ENCODE peak calls at places on chromosomes 2 and 18, in eight cellular contexts. C is T-helper 1 cell; T is CD4-positive, alpha-beta T cell; G is naive thymus-derived CD8-positive, alpha-beta T cell; U is stimulated activated CD4-positive, alpha-beta T cell treated with anti-CD3 and anti-CD28 coated beads, Interleukin-15, amount 100 ng/mL, for 1 hour; N is myocyte; Z is stomach; M is D341Med. I is an unnamed sample.

GRCh38 chr2:217707116-217707742 is 295.6 kb downstream of the TNS1 start:
- DNase-seq in C (no peak), T (no peak), G (no peak), U (no peak), N (no peak), Z (no peak), M (no peak), I (no peak)

GRCh38 chr2:172467382-172467781 is 40.0 kb downstream of the ITGA6 start:
- DNase-seq in C (no peak), T (no peak), G (no peak), U (no peak), N (no peak), Z (no peak), M (no peak), I (no peak)

GRCh38 chr2:66440011-66440542 is 5.2 kb downstream of the MEIS1 start:
- DNase-seq in C (no peak), T (no peak), G (no peak), U (no peak), N (no peak), Z (no peak), M (no peak), I (no peak)

GRCh38 chr2:186879312-186879711 is 30.3 kb upstream of the ZSWIM2 start:
- DNase-seq in C (no peak), T (no peak), G (no peak), U (no peak), N (no peak), Z (no peak), M (no peak), I (no peak)

GRCh38 chr2:80748576-80748975 is 444.0 kb upstream of the LRRTM1 start:
- DNase-seq in C (no peak), T (no peak), G (no peak), U (no peak), N (no peak), Z (no peak), M (no peak), I (no peak)

GRCh38 chr2:181680055-181680936 is at the start of gene NEUROD1:
- DNase-seq in C (no peak), T (no peak), G (no peak), U (no peak), N (peak), Z (no peak), M (peak), I (peak)

GRCh38 chr2:42223822-42224268 is 54.7 kb downstream of the EML4 start:
- DNase-seq in C (no peak), T (no peak), G (no peak), U (no peak), N (peak), Z (no peak), M (no peak), I (no peak)

GRCh38 chr18:6044773-6045172 is 149.5 kb upstream of the TMEM200C start:
- DNase-seq in C (no peak), T (no peak), G (no peak), U (no peak), N (no peak), Z (no peak), M (no peak), I (no peak)

GRCh38 chr18:48948112-48949050 is 2.4 kb downstream of the SMAD7 start:
- DNase-seq in C (no peak), T (peak), G (no peak), U (no peak), N (no peak), Z (peak), M (peak), I (peak)

GRCh38 chr2:172330060-172330671 is 97.2 kb upstream of the ITGA6 start:
- DNase-seq in C (no peak), T (no peak), G (no peak), U (no peak), N (peak), Z (no peak), M (no peak), I (peak)

GRCh38 chr2:170492010-170492409 is 223.1 kb upstream of the SP5 start:
- DNase-seq in C (no peak), T (no peak), G (no peak), U (no peak), N (peak), Z (no peak), M (no peak), I (no peak)

GRCh38 chr2:224217233-224217961 is 178.3 kb upstream of the SERPINE2 start:
- DNase-seq in C (no peak), T (no peak), G (no peak), U (no peak), N (no peak), Z (no peak), M (no peak), I (no peak)

GRCh38 chr2:235957231-235957630 is 211.0 kb downstream of the GBX2 start:
- DNase-seq in C (no peak), T (no peak), G (no peak), U (no peak), N (no peak), Z (no peak), M (no peak), I (no peak)

GRCh38 chr2:47656715-47657600 is 126.0 kb upstream of the MSH6 start:
- DNase-seq in C (no peak), T (no peak), G (no peak), U (no peak), N (no peak), Z (no peak), M (no peak), I (no peak)